ENCODE peak calls at places on chromosomes 11 and 22, in nine cellular contexts. Y is HAP-1; Z is SJSA1; C is colonic mucosa; D is cardiac muscle cell; B is tibial nerve; R is naive thymus-derived CD4-positive, alpha-beta T cell; I is CD8-positive, alpha-beta memory T cell; J is heart right ventricle. T is an unnamed sample. For H3K4me1, the result is how much of the 10 kb centered on the place peaks cover.

GRCh38 chr22:30890689-30891442 is 77.7 kb downstream of the MORC2 start:
- DNase-seq in Y (peak), Z (peak), C (peak), D (peak), B (no peak), R (peak), I (no peak), J (peak), T (no peak)

GRCh38 chr11:99020324-99021225 is at the start of gene CNTN5:
- DNase-seq in Y (peak), Z (no peak), C (peak), D (peak), B (no peak), R (no peak), I (no peak), J (peak), T (peak)

GRCh38 chr22:39913321-39913720 is 12.4 kb downstream of the GRAP2 start:
- DNase-seq in Y (peak), Z (no peak), C (no peak), D (no peak), B (no peak), R (no peak), I (no peak), J (no peak), T (no peak)

GRCh38 chr11:64789331-64790204 is 11.2 kb upstream of the SF1 start:
- DNase-seq in Y (no peak), Z (no peak), C (no peak), D (no peak), B (no peak), R (no peak), I (no peak), J (no peak), T (no peak)

GRCh38 chr11:32429477-32429876 is 5.9 kb downstream of the WT1 start:
- DNase-seq in Y (no peak), Z (no peak), C (no peak), D (no peak), B (no peak), R (no peak), I (no peak), J (no peak), T (no peak)

GRCh38 chr11:114262681-114263509 is 33.3 kb upstream of the NNMT start:
- DNase-seq in Y (peak), Z (no peak), C (no peak), D (peak), B (no peak), R (peak), I (no peak), J (peak), T (no peak)

GRCh38 chr11:86069408-86070086 is 663 bp upstream of the PICALM start:
- DNase-seq in Y (no peak), Z (peak), C (peak), D (peak), B (no peak), R (no peak), I (no peak), J (peak), T (peak)

GRCh38 chr11:61967924-61968757 is 707 bp upstream of the FTH1 start:
- DNase-seq in Y (peak), Z (peak), C (peak), D (peak), B (no peak), R (peak), I (peak), J (peak), T (peak)

GRCh38 chr11:119809346-119809745 is 80.3 kb upstream of the NECTIN1 start:
- DNase-seq in Y (no peak), Z (no peak), C (no peak), D (no peak), B (no peak), R (no peak), I (no peak), J (no peak), T (no peak)

GRCh38 chr11:8722156-8722555 is 39.6 kb downstream of the RPL27A start:
- DNase-seq in Y (no peak), Z (no peak), C (peak), D (no peak), B (no peak), R (no peak), I (no peak), J (peak), T (no peak)

DNA sequence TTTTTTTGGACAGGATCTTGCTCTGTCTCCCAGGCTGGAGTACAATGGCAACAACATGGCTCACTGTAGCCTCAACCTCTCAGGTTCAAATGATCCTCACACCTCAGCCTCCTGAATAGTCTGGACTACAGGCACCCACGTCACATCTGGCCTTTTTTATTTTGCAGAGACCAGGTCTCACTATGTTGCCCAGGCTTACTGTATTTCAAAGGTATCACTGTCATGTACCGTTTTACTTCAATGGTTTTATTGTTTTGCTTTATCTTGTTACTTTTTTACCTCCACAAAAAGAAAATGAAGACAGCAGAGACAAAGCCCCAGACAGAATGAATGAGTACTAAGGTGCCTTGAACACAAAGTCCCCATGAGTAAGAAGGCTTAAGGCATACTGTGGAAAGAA is 5.1 kb downstream of the TCF20 start:
- DNase-seq in Y (no peak), Z (no peak), C (no peak), D (no peak), B (no peak), R (no peak), I (no peak), J (no peak), T (no peak)
- H3K4me1 ChIP-seq in Y (under half), Z (under half), C (under half), D (under half), B (under half), R (under half), I (half or more), J (under half), T (under half)

GRCh38 chr22:38236786-38237185 is 35.0 kb downstream of the MAFF start:
- DNase-seq in Y (no peak), Z (no peak), C (no peak), D (no peak), B (no peak), R (no peak), I (no peak), J (no peak), T (no peak)

GRCh38 chr22:38240734-38241252 is 32.0 kb downstream of the TMEM184B start:
- DNase-seq in Y (no peak), Z (peak), C (peak), D (peak), B (no peak), R (no peak), I (no peak), J (no peak), T (no peak)

GRCh38 chr22:38238519-38239051 is 34.2 kb downstream of the TMEM184B start:
- DNase-seq in Y (no peak), Z (no peak), C (no peak), D (no peak), B (no peak), R (no peak), I (no peak), J (no peak), T (peak)

GRCh38 chr22:38235240-38235850 is 33.6 kb downstream of the MAFF start:
- DNase-seq in Y (no peak), Z (no peak), C (no peak), D (no peak), B (no peak), R (no peak), I (no peak), J (no peak), T (no peak)

DNA sequence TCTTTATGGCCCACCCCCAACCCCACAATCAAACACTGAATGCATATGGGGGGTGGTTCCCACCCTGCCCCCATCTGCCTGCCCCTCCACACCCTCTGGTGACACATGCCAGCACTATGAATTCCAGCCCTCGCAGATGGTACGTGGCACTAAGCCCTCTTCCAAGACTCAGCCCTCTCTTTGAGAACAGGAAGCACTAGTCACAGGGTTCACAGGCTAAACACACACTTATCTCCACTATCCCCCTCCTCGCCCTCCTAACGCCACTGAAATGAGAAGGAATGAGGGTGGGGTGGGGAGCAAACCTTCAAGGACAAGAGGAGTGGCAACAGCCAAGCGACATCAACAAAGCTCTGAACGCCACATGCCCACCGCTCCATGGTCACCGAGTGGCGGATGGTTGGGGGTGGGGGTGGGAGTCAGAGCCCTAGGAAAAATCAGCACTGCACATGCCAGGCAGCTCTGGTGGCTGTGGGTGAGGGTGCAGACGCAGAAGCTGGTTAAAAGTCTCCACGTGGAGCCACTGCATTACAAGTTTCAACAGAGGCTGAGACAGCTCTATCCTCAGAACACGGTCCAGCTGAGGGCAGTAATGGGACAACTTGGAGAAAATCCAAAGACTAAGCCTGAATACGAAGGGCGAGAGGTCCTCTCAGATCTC is 33.6 kb downstream of the TMEM184B start:
- DNase-seq in Y (no peak), Z (peak), C (no peak), D (peak), B (no peak), R (no peak), I (no peak), J (no peak), T (peak)
- H3K4me1 ChIP-seq in Y (under half), Z (half or more), C (under half), D (under half), B (under half), R (under half), I (under half), J (under half), T (under half)

DNA sequence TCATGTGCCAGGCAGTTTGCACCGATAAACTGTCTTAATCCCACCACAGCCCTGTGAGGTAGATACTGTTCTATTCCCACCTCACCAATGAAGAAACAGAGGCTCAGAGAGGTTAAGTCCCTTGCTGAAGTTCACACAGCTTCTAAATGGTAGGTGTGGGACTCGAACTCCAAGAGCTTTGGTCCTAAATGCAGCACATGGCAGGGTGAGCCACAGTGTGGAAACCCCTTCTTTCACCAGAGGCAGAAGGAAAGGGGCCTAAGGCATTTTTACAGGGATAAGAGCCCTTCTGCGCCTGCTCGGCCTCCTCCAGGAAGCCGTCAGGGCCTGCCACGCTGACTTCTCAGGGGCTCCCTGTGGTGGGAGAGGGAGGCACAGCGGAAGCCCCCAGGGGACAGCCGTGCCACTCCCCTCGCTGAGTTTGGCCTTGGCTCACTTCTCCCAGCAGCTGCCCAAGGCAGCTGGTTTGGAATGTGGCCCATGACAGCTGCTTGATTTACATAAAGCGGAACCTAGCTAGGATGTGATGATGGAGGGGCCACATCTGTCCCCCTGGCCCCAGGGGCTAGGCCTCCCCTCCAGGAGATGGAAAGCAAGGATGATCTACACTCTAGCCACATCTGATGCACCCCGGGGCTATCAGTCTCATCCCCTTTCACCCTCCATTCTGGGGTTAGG is 35.4 kb downstream of the CD82 start:
- DNase-seq in Y (no peak), Z (no peak), C (no peak), D (no peak), B (no peak), R (no peak), I (no peak), J (peak), T (no peak)
- H3K4me1 ChIP-seq in Y (under half), Z (under half), C (under half), D (under half), B (half or more), R (under half), I (under half), J (under half), T (under half)

DNA sequence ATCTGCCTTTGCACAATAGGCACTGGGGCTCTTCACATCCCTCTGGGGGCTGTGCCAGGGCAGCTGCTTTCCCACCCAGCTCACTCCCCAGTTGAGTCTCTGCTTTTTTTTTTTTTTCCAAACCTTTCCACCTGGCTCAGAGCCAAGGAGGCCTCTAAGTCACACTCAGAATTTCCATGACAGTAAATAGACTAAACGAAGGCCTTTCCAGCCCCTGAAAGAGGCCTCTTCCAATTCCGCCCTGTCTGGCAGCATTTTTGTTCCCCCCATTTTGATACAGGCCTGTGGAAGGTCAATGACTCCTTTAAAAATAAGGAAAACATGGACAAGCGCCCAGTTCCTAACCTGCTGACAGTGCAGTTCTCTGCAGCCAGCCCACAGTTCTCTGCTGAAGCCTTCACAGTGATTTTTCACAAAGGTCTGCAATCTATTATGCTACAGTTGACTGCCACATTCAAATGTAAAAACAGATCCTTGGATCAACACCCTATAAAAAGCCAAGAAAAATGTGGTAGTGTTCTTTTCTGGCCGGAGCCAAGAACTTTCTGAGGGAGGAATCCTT is 107.5 kb upstream of the SESN3 start:
- DNase-seq in Y (peak), Z (no peak), C (peak), D (peak), B (peak), R (no peak), I (no peak), J (peak), T (peak)
- H3K4me1 ChIP-seq in Y (under half), Z (under half), C (under half), D (under half), B (under half), R (under half), I (under half), J (under half), T (under half)

GRCh38 chr22:19213001-19213400 is 34.5 kb upstream of the SLC25A1 start:
- DNase-seq in Y (no peak), Z (no peak), C (no peak), D (no peak), B (no peak), R (no peak), I (no peak), J (no peak), T (no peak)

GRCh38 chr22:19208287-19208847 is 29.8 kb upstream of the SLC25A1 start:
- DNase-seq in Y (no peak), Z (no peak), C (no peak), D (no peak), B (no peak), R (no peak), I (no peak), J (no peak), T (no peak)

GRCh38 chr22:19212302-19212870 is 33.9 kb upstream of the SLC25A1 start:
- DNase-seq in Y (no peak), Z (no peak), C (no peak), D (no peak), B (no peak), R (no peak), I (no peak), J (no peak), T (no peak)

GRCh38 chr22:19207902-19208283 is 29.4 kb upstream of the SLC25A1 start:
- DNase-seq in Y (no peak), Z (no peak), C (no peak), D (no peak), B (no peak), R (no peak), I (no peak), J (no peak), T (no peak)

DNA sequence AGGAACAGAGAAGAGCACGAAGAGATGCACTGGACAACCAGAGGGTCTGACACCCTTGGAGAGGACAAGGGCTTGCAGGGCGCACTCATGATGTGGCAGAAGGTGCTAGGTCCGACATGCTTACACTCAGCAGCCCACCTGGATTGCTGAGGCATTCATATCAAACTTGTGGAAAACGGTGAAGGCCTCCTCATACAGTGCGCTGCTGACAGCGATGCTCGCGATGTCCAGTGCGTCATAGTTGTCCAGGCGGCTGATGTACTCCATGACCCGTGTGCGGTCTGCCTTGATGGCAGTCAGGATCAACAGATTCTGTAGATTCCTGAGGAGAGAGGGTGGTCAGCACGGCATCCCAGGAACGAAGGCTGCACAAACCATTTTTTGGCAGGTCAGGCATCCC is 31.7 kb upstream of the SLC25A1 start:
- DNase-seq in Y (no peak), Z (no peak), C (no peak), D (no peak), B (no peak), R (no peak), I (no peak), J (no peak), T (no peak)
- H3K4me1 ChIP-seq in Y (under half), Z (under half), C (under half), D (under half), B (under half), R (under half), I (under half), J (under half), T (under half)

DNA sequence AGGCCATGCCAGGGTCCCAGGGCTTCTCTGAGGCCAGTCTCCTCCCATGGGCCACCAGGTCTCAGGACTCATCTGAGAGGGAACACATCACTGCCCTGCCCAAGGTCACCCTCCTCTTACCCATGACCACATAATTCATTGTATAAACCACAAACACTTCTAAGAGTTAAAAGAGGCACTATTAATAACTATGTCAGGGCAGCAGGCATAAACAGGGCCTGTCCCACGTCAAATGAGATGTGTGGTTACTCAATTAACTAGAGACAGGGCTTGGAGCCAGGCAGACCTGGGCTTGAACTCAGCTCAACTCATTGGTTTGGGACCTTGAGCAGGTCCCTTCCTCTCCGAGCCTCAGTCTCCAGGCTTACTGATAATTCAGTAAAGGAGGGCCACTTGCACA is 33.1 kb downstream of the ARAP1 start:
- DNase-seq in Y (no peak), Z (no peak), C (no peak), D (peak), B (no peak), R (no peak), I (no peak), J (peak), T (no peak)
- H3K4me1 ChIP-seq in Y (under half), Z (under half), C (under half), D (under half), B (under half), R (under half), I (half or more), J (under half), T (under half)

GRCh38 chr11:1546077-1546535 is 26.0 kb downstream of the DUSP8 start:
- DNase-seq in Y (no peak), Z (no peak), C (peak), D (no peak), B (no peak), R (no peak), I (no peak), J (no peak), T (no peak)

GRCh38 chr11:1547467-1548098 is 24.5 kb downstream of the DUSP8 start:
- DNase-seq in Y (no peak), Z (no peak), C (no peak), D (no peak), B (no peak), R (no peak), I (no peak), J (no peak), T (no peak)

GRCh38 chr11:1548221-1549070 is 23.6 kb downstream of the DUSP8 start:
- DNase-seq in Y (peak), Z (no peak), C (peak), D (peak), B (no peak), R (no peak), I (no peak), J (peak), T (peak)

GRCh38 chr11:1546536-1547466 is 25.3 kb downstream of the DUSP8 start:
- DNase-seq in Y (peak), Z (no peak), C (peak), D (peak), B (no peak), R (peak), I (peak), J (peak), T (no peak)

DNA sequence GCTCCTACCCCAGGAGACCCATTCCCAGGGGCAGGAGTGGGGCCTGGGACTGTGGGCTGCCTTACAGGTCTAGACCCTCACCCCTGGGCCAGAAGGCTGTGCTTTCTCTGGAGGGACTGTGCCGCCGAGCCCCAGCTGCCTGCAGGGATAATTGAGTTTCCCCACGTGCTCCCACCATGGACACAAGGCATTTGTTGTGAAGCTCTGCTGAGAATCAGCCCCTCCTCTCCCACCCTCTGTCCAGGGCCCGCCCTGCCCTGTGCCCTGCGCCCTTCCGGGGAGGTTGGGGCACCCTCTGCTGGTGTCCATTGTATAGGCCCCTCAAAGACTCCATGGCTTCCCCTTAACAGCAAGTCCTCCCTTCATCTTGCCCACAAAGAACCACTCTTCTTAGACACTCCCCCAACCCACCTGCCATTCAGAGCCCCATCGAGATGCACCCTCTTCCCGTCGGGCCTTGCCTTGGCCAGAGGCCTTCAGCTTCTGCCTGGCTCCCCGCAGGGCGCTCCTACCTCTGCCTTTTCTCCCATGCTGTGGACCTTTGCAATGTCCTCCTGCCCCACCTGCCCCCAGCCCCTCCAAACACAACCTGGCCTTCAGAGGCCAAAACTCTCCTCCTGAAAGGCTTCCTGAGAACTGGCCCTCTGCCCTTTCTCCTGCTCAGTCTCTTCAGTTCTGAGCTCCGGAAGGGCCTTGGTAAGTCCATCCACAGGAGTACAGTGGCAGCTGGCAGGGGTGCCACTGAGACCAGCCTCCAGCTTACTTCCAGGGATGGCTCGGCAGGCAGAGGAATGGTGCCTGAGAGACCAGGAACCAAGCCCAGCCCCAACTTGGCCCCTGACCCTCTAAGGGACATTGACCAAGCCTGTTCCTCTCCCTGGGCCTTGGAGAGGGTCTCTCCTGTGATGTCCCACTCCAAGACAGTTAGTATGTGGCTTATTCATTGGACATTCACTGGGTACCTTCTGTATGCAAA is 22.4 kb downstream of the DUSP8 start:
- DNase-seq in Y (no peak), Z (no peak), C (no peak), D (no peak), B (no peak), R (no peak), I (no peak), J (no peak), T (no peak)
- H3K4me1 ChIP-seq in Y (under half), Z (under half), C (under half), D (under half), B (under half), R (under half), I (under half), J (under half), T (under half)

T was measured in lung.